ENCODE peak calls at places on chromosomes 11 and 22, in four cellular contexts. H is LoVo; O is activated CD4-positive, alpha-beta memory T cell treated with anti-CD3 and anti-CD28 coated beads for 36 hours; W is activated naive CD4-positive, alpha-beta T cell treated with anti-CD3 and anti-CD28 coated beads, Interleukin-2, amount 50 U/mL, for 72 hours. V is an unnamed sample.

GRCh38 chr11:128862913-128863660 is 4.0 kb downstream of the KCNJ1 start:
- DNase-seq in O (no peak), W (no peak), H (no peak), V (no peak)

GRCh38 chr11:28460348-28460747 is 352.2 kb downstream of the METTL15 start:
- DNase-seq in W (no peak), H (no peak), O (no peak), V (no peak)

GRCh38 chr11:44223261-44223660 is 86.7 kb downstream of the ALX4 start:
- DNase-seq in W (no peak), H (no peak), O (no peak), V (no peak)

GRCh38 chr11:38315151-38315550 is 1717.1 kb upstream of the RAG2 start:
- DNase-seq in H (no peak), W (no peak), O (no peak), V (no peak)

GRCh38 chr11:67502328-67502979 is 2.7 kb downstream of the PITPNM1 start:
- DNase-seq in H (no peak), O (no peak), W (no peak), V (no peak)

GRCh38 chr11:107591098-107591445 is at the start of gene ELMOD1:
- DNase-seq in H (no peak), O (peak; percentile 59), W (peak; percentile 32), V (no peak)

GRCh38 chr22:20566420-20567260 is 59.2 kb downstream of the MED15 start:
- DNase-seq in W (no peak), O (peak; percentile 69), H (no peak), V (no peak)

GRCh38 chr11:69439127-69439526 is 42.3 kb upstream of the LINC01488 start:
- DNase-seq in H (no peak), O (no peak), W (no peak), V (no peak)

GRCh38 chr11:17406082-17406817 is 17.8 kb upstream of the KCNJ11 start:
- DNase-seq in H (no peak), W (no peak), O (no peak), V (no peak)

GRCh38 chr11:81135570-81135969 is 1598.1 kb downstream of the FAM181B start:
- DNase-seq in H (no peak), O (no peak), W (no peak), V (no peak)

GRCh38 chr11:122202951-122203456 is 87.0 kb upstream of the BLID start:
- DNase-seq in H (peak; percentile 49), W (peak; percentile 69), O (peak; percentile 59), V (peak; percentile 66)